ENCODE peak calls at places on chromosomes 4 and X, in eight cellular contexts. X, F, Y, I, C, R, P and T are unnamed samples.

GRCh38 chr4:47746122-47746521 is 91.7 kb downstream of the CORIN start:
- DNase-seq in I (no peak), X (no peak), R (no peak), C (no peak), Y (no peak), P (no peak), F (no peak), T (no peak)

GRCh38 chr4:25433966-25434667 is 57.1 kb downstream of the ANAPC4 start:
- DNase-seq in P (no peak), I (no peak), Y (no peak), C (no peak), X (no peak), F (no peak), R (no peak), T (no peak)

GRCh38 chr4:2789801-2790582 is 2.9 kb upstream of the SH3BP2 start:
- DNase-seq in X (no peak), R (no peak), Y (no peak), P (no peak), I (no peak), C (no peak), F (peak; percentile 9), T (no peak)

GRCh38 chr4:67201334-67201733 is 344.0 kb downstream of the CENPC start:
- DNase-seq in P (no peak), X (no peak), R (no peak), F (no peak), Y (no peak), C (no peak), I (no peak), T (no peak)

GRCh38 chr4:76212851-76213414 is 691 bp downstream of the SCARB2 start:
- DNase-seq in I (peak; percentile 38), R (no peak), Y (no peak), F (peak; percentile 24), X (no peak), P (no peak), C (peak; percentile 60), T (no peak)

GRCh38 chrX:66602381-66602938 is 36.4 kb downstream of the EDA2R start:
- DNase-seq in F (no peak), R (no peak), Y (no peak), C (no peak), P (no peak), X (no peak), I (no peak), T (no peak)

GRCh38 chr4:156672492-156672891 is 299.1 kb downstream of the PDGFC start:
- DNase-seq in P (no peak), C (no peak), Y (no peak), X (no peak), I (no peak), F (no peak), R (no peak), T (no peak)

GRCh38 chr4:68655764-68656444 is 14.5 kb downstream of the UGT2B15 start:
- DNase-seq in X (no peak), I (no peak), R (no peak), P (no peak), F (no peak), C (no peak), Y (no peak), T (no peak)

GRCh38 chrX:63761639-63762038 is 23.4 kb downstream of the ARHGEF9 start:
- DNase-seq in I (no peak), F (no peak), P (no peak), C (no peak), Y (no peak), X (no peak), R (no peak), T (no peak)

GRCh38 chr4:47705326-47705981 is 132.4 kb downstream of the CORIN start:
- DNase-seq in X (no peak), R (no peak), Y (no peak), C (peak; percentile 41), P (no peak), F (peak; percentile 51), I (no peak), T (no peak)

GRCh38 chr4:48268956-48269860 is at the start of gene TEC:
- DNase-seq in C (peak; percentile 49), R (no peak), Y (peak; percentile 49), F (no peak), I (peak; percentile 28), X (peak; percentile 62), P (no peak), T (no peak)